ENCODE peak calls at places on chromosomes 12 and 14, in four cellular contexts. One of them, this sample, is unnamed.

GRCh38 chr12:53543539-53543938 is 36.3 kb upstream of the NPFF start:
- DNase-seq in K562: peak; percentile 58
- DNase-seq in HCT116: peak; percentile 37
- DNase-seq in HepG2: peak; percentile 68
- DNase-seq in this sample: peak; percentile 64

GRCh38 chr14:63897706-63898105 is 44.9 kb downstream of the SYNE2 start:
- DNase-seq in K562: no peak
- DNase-seq in HCT116: no peak
- DNase-seq in HepG2: no peak
- DNase-seq in this sample: no peak

GRCh38 chr12:27524839-27525238 is 833 bp downstream of the PPFIBP1 start:
- DNase-seq in K562: no peak
- DNase-seq in HCT116: no peak
- DNase-seq in HepG2: no peak
- DNase-seq in this sample: no peak

GRCh38 chr14:35343709-35344474 is 51.7 kb downstream of the PSMA6 start:
- DNase-seq in K562: no peak
- DNase-seq in HCT116: no peak
- DNase-seq in HepG2: no peak
- DNase-seq in this sample: no peak

GRCh38 chr14:99681101-99681831 is 2.8 kb upstream of the CYP46A1 start:
- DNase-seq in K562: no peak
- DNase-seq in HCT116: no peak
- DNase-seq in HepG2: no peak
- DNase-seq in this sample: no peak

GRCh38 chr14:31371651-31372050 is 48.7 kb downstream of the HEATR5A start:
- DNase-seq in K562: no peak
- DNase-seq in HCT116: no peak
- DNase-seq in HepG2: no peak
- DNase-seq in this sample: no peak

GRCh38 chr14:47422191-47422590 is 253.2 kb downstream of the MDGA2 start:
- DNase-seq in K562: no peak
- DNase-seq in HCT116: no peak
- DNase-seq in HepG2: no peak
- DNase-seq in this sample: no peak

GRCh38 chr12:49511410-49511809 is 27.4 kb upstream of the KCNH3 start:
- DNase-seq in K562: no peak
- DNase-seq in HCT116: no peak
- DNase-seq in HepG2: peak; percentile 66
- DNase-seq in this sample: no peak

GRCh38 chr14:44170099-44170498 is 337.0 kb downstream of the FSCB start:
- DNase-seq in K562: no peak
- DNase-seq in HCT116: no peak
- DNase-seq in HepG2: no peak
- DNase-seq in this sample: no peak

GRCh38 chr12:117100251-117100650 is 1.0 kb upstream of the TESC start:
- DNase-seq in K562: peak; percentile 51
- DNase-seq in HCT116: peak; percentile 15
- DNase-seq in HepG2: no peak
- DNase-seq in this sample: no peak

GRCh38 chr14:99676657-99677056 is 7.4 kb upstream of the CYP46A1 start:
- DNase-seq in K562: no peak
- DNase-seq in HCT116: no peak
- DNase-seq in HepG2: no peak
- DNase-seq in this sample: no peak

GRCh38 chr14:87045956-87046355 is 947.0 kb downstream of the GALC start:
- DNase-seq in K562: no peak
- DNase-seq in HCT116: no peak
- DNase-seq in HepG2: no peak
- DNase-seq in this sample: no peak

DNA sequence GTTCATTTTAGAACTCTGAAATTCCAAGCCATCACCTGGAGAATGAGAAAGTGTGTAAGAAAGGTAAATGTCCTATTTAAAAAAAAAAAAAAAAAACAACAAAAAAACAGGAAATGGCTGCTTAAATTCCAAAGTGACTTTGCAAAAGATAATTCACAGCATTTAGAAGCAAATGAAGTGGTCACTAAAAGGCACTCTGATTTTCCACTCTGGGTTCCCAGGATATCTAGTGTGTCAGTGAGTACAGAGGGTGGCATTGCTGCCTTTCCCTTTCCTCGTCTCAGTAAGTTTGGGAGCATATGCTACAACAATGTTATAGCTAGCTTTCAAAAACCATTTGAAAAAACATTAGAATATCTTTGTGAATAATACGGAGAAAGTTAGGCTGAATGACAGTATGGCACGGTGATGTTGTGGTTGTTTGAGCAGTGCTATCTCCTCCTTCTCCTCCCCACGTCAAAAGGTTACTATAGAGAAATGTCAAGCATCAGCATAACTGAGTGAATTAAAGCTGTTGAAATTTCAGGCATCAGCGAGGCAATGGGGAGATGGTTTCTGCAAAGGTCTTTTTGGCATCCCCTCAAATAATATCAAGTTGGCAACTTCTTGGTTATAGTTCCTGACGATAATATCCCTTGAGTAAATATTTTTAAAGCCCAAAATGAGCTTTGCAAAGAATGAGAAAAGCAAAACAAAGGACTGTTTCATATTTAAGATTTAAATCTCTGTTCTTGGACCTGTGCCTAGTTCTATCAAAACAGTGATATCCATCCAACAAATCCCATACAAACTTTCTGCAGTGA is 164.5 kb upstream of the E2F7 start:
- DNase-seq in K562: no peak
- DNase-seq in HCT116: no peak
- DNase-seq in HepG2: no peak
- DNase-seq in this sample: no peak
- TF ChIP-seq TCF7L2 in K562: no peak
- TF ChIP-seq TCF7L2 in HCT116: no peak
- TF ChIP-seq TCF7L2 in HepG2: no peak
- TF ChIP-seq TCF7L2 in this sample: no peak

GRCh38 chr12:111761706-111762105 is 5.0 kb upstream of the ALDH2 start:
- DNase-seq in K562: no peak
- DNase-seq in HCT116: no peak
- DNase-seq in HepG2: no peak
- DNase-seq in this sample: no peak
- H3K27ac ChIP-seq in K562: no peak overlapping the region
- H3K27ac ChIP-seq in HCT116: no peak overlapping the region
- H3K27ac ChIP-seq in HepG2: no peak overlapping the region
- H3K27ac ChIP-seq in this sample: no peak overlapping the region

GRCh38 chr14:89303452-89304435 is 113.3 kb downstream of the FOXN3 start:
- DNase-seq in K562: no peak
- DNase-seq in HCT116: no peak
- DNase-seq in HepG2: peak; percentile 12
- DNase-seq in this sample: no peak
- TF ChIP-seq TCF7L2 in K562: no peak
- TF ChIP-seq TCF7L2 in HCT116: no peak
- TF ChIP-seq TCF7L2 in HepG2: no peak
- TF ChIP-seq TCF7L2 in this sample: no peak

GRCh38 chr12:45834809-45835208 is 105.3 kb downstream of the ARID2 start:
- DNase-seq in K562: no peak
- DNase-seq in HCT116: no peak
- DNase-seq in HepG2: no peak
- DNase-seq in this sample: no peak
- H3K27ac ChIP-seq in K562: no peak overlapping the region
- H3K27ac ChIP-seq in HCT116: no peak overlapping the region
- H3K27ac ChIP-seq in HepG2: no peak overlapping the region
- H3K27ac ChIP-seq in this sample: no peak overlapping the region

DNA sequence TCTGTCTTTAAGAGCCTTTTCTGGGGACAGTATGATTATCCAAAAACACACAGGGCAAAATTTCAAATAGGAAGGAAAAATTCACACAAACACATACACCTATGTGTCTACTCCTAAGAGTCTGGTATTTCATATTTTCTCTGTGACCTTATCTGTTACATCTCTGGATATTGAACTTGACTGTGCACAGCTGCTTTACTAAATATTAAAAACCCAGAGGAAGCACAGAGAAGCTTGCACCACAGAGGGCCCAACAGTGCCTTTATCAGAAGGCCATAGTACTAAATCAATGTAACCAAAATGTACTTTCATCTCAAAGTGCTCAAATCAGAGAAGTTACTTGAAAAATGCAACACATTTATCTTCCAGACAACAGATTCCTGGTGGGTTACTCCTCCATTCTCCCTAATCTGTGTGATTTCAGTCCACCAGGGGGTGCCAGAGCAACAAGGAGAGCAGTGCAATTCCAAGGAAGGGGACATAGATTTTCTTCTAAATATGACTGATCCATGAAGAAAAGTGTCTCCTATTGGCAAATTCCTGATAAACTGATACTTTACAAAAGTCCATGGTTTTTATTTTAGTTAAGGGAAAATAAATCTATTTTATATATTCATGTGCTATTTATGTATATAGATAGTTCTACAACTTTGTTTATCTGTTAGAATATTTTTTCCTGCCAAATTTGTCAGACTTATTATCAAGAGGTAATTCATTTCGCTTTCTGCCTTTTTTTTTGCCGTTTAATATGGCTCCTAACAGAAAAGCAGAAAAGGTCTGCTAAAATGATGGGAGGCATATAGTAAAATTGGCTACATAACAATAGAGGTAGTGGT is 617.6 kb downstream of the LRFN5 start:
- DNase-seq in K562: peak; percentile 12
- DNase-seq in HCT116: peak; percentile 37
- DNase-seq in HepG2: peak; percentile 60
- DNase-seq in this sample: no peak
- TF ChIP-seq TCF7L2 in K562: no peak
- TF ChIP-seq TCF7L2 in HCT116: no peak
- TF ChIP-seq TCF7L2 in HepG2: no peak
- TF ChIP-seq TCF7L2 in this sample: no peak

DNA sequence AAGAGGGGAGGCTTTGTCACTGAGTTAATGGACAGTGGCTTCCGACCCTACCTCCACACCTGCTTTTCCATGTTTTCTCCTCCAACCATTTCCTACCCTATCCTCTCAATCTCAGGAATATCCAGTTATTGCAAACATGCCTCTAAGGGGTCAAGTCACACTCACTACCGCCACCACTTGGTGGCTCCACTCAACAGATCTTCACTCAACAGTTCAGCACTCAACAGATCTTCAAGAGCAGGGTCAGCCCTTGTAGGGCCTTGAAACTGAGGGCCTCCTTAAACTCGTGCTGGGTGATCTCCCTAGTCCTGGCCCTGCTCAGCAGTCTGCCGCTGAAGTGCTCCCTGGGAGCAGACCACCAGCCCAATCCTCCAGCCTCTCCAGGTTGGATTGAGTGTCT is 14.2 kb downstream of the ZNF641 start:
- DNase-seq in K562: no peak
- DNase-seq in HCT116: no peak
- DNase-seq in HepG2: no peak
- DNase-seq in this sample: no peak
- H3K27ac ChIP-seq in K562: no peak overlapping the region
- H3K27ac ChIP-seq in HCT116: no peak overlapping the region
- H3K27ac ChIP-seq in HepG2: no peak overlapping the region
- H3K27ac ChIP-seq in this sample: no peak overlapping the region